ENCODE peak calls at places on chromosomes 4 and X, in five cellular contexts. J is IMR-90, D is esophagus muscularis mucosa, W is uterus, C is GM12891. G is an unnamed sample.

GRCh38 chr4:99946346-99947189 is at the start of gene DNAJB14:
- DNase-seq in W (peak), J (peak), C (peak), D (no peak), G (no peak)

GRCh38 chrX:15853586-15854079 is 980 bp downstream of the AP1S2 start:
- DNase-seq in C (no peak), W (no peak), J (no peak), D (no peak), G (no peak)

GRCh38 chr4:112766422-112766821 is 129.5 kb downstream of the LARP7 start:
- DNase-seq in D (no peak), J (peak), C (no peak), W (no peak), G (no peak)

GRCh38 chr4:126834854-126835253 is 797.9 kb upstream of the INTU start:
- DNase-seq in W (no peak), D (no peak), J (no peak), C (no peak), G (no peak)

GRCh38 chr4:13535708-13536361 is 8.5 kb downstream of the NKX3-2 start:
- DNase-seq in J (no peak), D (peak), W (no peak), C (no peak), G (no peak)

GRCh38 chr4:151690884-151691283 is 69.9 kb downstream of the GATB start:
- DNase-seq in C (no peak), J (no peak), D (no peak), W (no peak), G (no peak)

GRCh38 chr4:87632469-87632868 is 17.6 kb upstream of the DMP1 start:
- DNase-seq in J (no peak), C (no peak), W (no peak), D (no peak), G (no peak)

GRCh38 chr4:183508693-183509092 is 3.8 kb downstream of the ING2 start:
- DNase-seq in W (no peak), D (no peak), C (no peak), J (no peak), G (no peak)

GRCh38 chr4:147355849-147356248 is 125.0 kb upstream of the EDNRA start:
- DNase-seq in W (no peak), C (no peak), J (peak), D (no peak), G (no peak)

GRCh38 chr4:150136481-150136880 is 58.2 kb downstream of the DCLK2 start:
- DNase-seq in W (no peak), C (no peak), J (peak), D (no peak), G (no peak)

GRCh38 chrX:53288173-53288572 is 6.8 kb upstream of the IQSEC2 start:
- DNase-seq in C (no peak), D (no peak), W (peak), J (no peak), G (no peak)

GRCh38 chr4:7428261-7429068 is 6.3 kb downstream of the PSAPL1 start:
- DNase-seq in C (no peak), D (no peak), J (no peak), W (peak), G (no peak)

GRCh38 chr4:75698162-75698962 is 25.2 kb upstream of the G3BP2 start:
- DNase-seq in W (no peak), D (no peak), C (no peak), J (no peak), G (no peak)

GRCh38 chrX:68834371-68835103 is 5.7 kb downstream of the EFNB1 start:
- DNase-seq in D (no peak), J (no peak), W (peak), C (no peak), G (no peak)

GRCh38 chr4:48686369-48686768 is 93.7 kb downstream of the FRYL start:
- DNase-seq in J (no peak), W (no peak), C (no peak), D (no peak), G (no peak)

GRCh38 chr4:48683784-48684666 is 96.1 kb downstream of the FRYL start:
- DNase-seq in W (no peak), C (no peak), J (no peak), D (no peak), G (no peak)

GRCh38 chr4:48681856-48682255 is 98.2 kb downstream of the FRYL start:
- DNase-seq in D (no peak), C (no peak), J (peak), W (no peak), G (no peak)

GRCh38 chr4:48680848-48681568 is 99.1 kb downstream of the FRYL start:
- DNase-seq in D (no peak), J (no peak), W (no peak), C (no peak), G (no peak)
- TF ChIP-seq POLR2A in D (no peak), J (no peak), W (no peak), C (no peak), G (no peak)

GRCh38 chr4:926538-926937 is 5.6 kb downstream of the GAK start:
- DNase-seq in D (no peak), W (no peak), J (no peak), C (no peak), G (no peak)
- TF ChIP-seq POLR2A in D (no peak), W (no peak), J (no peak), C (no peak), G (no peak)

GRCh38 chrX:133414399-133415275 is 652 bp downstream of the GPC4 start:
- DNase-seq in C (no peak), D (no peak), J (no peak), W (peak), G (peak)

GRCh38 chrX:133412665-133413064 is 2.6 kb downstream of the GPC4 start:
- DNase-seq in W (no peak), J (no peak), C (no peak), D (no peak), G (no peak)

GRCh38 chrX:133413218-133413925 is 1.9 kb downstream of the GPC4 start:
- DNase-seq in D (no peak), C (no peak), W (no peak), J (no peak), G (no peak)

GRCh38 chrX:133417364-133417763 is 2.1 kb upstream of the GPC4 start:
- DNase-seq in D (no peak), J (no peak), W (no peak), C (no peak), G (no peak)

DNA sequence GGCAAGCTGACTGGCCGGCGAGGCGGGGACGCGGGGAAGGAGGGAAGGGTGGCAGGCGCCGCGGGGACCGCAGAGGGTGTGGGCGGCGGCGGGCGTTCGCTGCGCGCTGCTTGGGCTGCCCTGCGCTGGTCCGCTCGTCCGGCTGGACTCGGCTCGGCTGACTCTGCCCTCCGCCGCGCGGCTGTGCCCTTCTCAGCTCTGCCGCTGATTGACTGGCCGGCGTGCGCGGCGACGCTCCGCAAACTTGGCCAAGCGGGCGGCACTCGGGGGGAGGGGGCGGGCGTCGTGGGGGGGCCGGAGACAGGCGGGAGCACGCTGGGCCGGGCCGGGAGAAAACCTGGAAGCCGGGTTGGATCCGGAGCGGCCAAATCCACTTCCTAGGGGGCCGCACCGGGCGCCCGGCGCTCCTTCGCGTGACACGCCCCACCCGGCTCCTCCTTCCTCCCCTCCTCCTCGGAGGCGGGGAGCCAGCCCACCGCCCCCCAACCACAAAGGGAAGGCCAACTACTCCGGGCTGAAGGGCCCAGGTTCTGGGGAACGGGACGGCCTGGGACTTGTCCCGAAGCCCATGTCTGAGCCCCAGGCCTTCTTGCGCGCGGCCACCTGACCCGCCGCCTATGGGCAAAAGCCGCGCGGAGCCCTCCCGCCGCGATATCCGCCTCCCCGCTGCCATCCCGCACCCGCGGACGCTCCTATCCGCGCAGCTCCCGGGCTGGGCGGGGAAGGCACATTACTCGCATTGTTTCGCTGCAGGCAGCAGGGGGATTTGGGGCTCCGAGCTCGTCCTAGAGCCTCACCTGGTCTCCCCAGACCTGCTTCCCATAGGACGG is at the start of gene GPC4:
- DNase-seq in W (peak), C (peak), D (peak), J (no peak), G (peak)
- TF ChIP-seq POLR2A in W (no peak), C (no peak), D (no peak), J (no peak), G (peak)

GRCh38 chrX:9286234-9286633 is 178.6 kb upstream of the TBL1X start:
- DNase-seq in D (no peak), W (no peak), C (no peak), J (no peak), G (no peak)

GRCh38 chrX:9293903-9294302 is 171.0 kb upstream of the TBL1X start:
- DNase-seq in D (no peak), C (no peak), J (no peak), W (no peak), G (no peak)

GRCh38 chrX:9293051-9293496 is 171.8 kb upstream of the TBL1X start:
- DNase-seq in J (no peak), D (no peak), C (no peak), W (no peak), G (no peak)

GRCh38 chrX:9291666-9292065 is 173.2 kb upstream of the TBL1X start:
- DNase-seq in D (no peak), W (no peak), C (no peak), J (no peak), G (no peak)
- TF ChIP-seq POLR2A in D (no peak), W (no peak), C (no peak), J (no peak), G (no peak)

GRCh38 chr4:9841072-9841471 is 59.6 kb downstream of the DRD5 start:
- DNase-seq in J (no peak), D (peak), C (no peak), W (no peak), G (no peak)
- TF ChIP-seq POLR2A in J (no peak), D (no peak), C (no peak), W (no peak), G (no peak)

GRCh38 chrX:101619336-101619735 is 1.5 kb upstream of the ARMCX6 start:
- DNase-seq in C (no peak), J (peak), D (no peak), W (no peak), G (no peak)

DNA sequence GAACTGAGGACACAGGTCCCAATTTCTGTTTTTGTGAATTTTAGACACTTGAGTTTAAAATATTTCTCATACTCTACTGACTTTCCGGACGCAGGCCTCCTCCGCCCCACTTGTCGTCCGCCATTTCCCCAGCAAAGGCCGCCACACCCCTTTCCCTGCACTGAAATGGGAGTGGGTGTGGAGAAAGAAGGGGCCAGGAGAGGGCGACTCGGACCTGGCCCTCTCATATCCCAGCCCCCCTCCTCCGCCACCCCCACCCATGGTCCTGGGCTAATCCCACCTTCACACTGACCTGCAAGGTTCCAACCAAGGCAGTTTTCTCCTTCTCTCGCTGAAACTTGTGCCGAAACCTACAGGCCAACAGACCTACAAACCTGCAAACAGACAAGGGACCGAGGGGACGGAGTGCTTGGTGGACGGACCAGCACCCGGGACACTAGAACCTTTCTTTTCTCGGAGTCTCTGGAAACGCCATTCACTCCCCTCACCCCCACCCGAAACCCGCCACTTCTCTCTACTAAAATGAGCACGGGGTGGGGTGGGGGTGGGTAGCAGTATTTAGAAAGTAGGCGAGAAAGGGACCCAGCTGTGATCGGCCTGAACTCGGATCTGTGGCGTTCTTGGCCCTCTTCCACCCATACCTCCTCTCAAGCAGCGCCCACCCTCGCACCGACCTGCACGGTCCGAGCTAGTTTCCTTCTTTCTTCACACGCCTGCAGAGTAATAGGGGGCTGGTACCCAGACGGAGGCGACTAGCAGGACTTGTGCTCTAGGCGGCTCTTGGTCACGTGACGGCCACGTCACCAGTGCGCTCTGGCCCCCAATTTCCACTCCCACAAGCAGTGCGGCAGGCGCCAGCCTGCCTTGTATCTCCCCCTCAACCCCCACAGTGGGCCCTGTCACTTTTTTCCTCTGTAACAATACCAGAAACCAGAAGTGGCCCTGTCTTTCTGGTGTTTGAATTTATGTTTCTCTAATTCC is at the start of gene ARMCX6:
- DNase-seq in W (peak), D (peak), J (peak), C (peak), G (peak)
- TF ChIP-seq POLR2A in W (peak), D (no peak), J (no peak), C (no peak), G (peak)

GRCh38 chr4:77156533-77156911 is 485 bp upstream of the CCNG2 start:
- DNase-seq in D (peak), W (peak), J (peak), C (peak), G (peak)
- TF ChIP-seq POLR2A in D (no peak), W (peak), J (no peak), C (peak), G (peak)

DNA sequence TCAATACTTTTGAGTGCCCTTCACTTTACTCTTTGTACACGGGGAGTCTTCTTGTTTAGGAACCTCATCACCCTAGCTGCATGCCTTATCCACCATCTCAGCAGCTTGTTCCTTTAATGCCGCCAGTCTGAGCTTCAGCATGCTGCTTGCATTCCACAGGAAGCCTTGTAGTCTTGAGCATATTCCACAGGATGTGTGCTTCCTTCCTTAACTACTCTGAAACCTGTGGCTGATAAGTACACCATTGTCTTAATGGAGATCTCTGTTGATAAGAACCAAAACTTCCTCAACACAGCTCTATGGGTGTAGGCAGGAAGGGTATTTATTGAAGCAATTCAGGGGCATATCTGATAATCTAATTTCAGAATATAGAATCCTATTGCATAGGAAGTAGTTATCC is 24.4 kb upstream of the CCNI start:
- DNase-seq in C (no peak), D (peak), W (no peak), J (no peak), G (no peak)
- TF ChIP-seq POLR2A in C (no peak), D (no peak), W (no peak), J (no peak), G (no peak)

G was measured in H54.